ENCODE peak calls at places on chromosome 7, in five cellular contexts. One of them, this sample, is unnamed.
A peak's percentile ranks its signal among the peaks of the same experiment; 100 is the strongest.

GRCh38 chr7:44973610-44974401 is 5.0 kb downstream of the MYO1G start:
- DNase-seq in neural crest cell: peak; percentile 25
- DNase-seq in coronary artery: no peak
- DNase-seq in GM13976: no peak
- DNase-seq in fibroblast of lung: no peak
- DNase-seq in this sample: peak; percentile 70

GRCh38 chr7:55573234-55573504 is 867 bp upstream of the VOPP1 start:
- DNase-seq in neural crest cell: no peak
- DNase-seq in coronary artery: no peak
- DNase-seq in fibroblast of lung: no peak
- DNase-seq in GM13976: no peak
- DNase-seq in this sample: no peak

GRCh38 chr7:92813390-92814024 is 22.9 kb downstream of the CDK6 start:
- DNase-seq in neural crest cell: no peak
- DNase-seq in coronary artery: no peak
- DNase-seq in GM13976: no peak
- DNase-seq in fibroblast of lung: peak; percentile 72
- DNase-seq in this sample: peak; percentile 45

GRCh38 chr7:43869898-43870240 is 552 bp upstream of the MRPS24 start:
- DNase-seq in coronary artery: no peak
- DNase-seq in fibroblast of lung: peak; percentile 95
- DNase-seq in neural crest cell: no peak
- DNase-seq in GM13976: no peak
- DNase-seq in this sample: peak; percentile 53

GRCh38 chr7:158351051-158351450 is 236.6 kb downstream of the PTPRN2 start:
- DNase-seq in coronary artery: peak; percentile 36
- DNase-seq in neural crest cell: no peak
- DNase-seq in fibroblast of lung: no peak
- DNase-seq in GM13976: no peak
- DNase-seq in this sample: no peak

GRCh38 chr7:102284891-102285540 is 1.7 kb upstream of the SH2B2 start:
- DNase-seq in GM13976: no peak
- DNase-seq in coronary artery: no peak
- DNase-seq in fibroblast of lung: no peak
- DNase-seq in neural crest cell: no peak
- DNase-seq in this sample: peak; percentile 24

GRCh38 chr7:119999743-120000475 is 273.1 kb upstream of the KCND2 start:
- DNase-seq in fibroblast of lung: peak; percentile 12
- DNase-seq in GM13976: no peak
- DNase-seq in coronary artery: no peak
- DNase-seq in neural crest cell: no peak
- DNase-seq in this sample: no peak

GRCh38 chr7:111827863-111828504 is 265.7 kb upstream of the IMMP2L start:
- DNase-seq in fibroblast of lung: peak; percentile 74
- DNase-seq in coronary artery: no peak
- DNase-seq in neural crest cell: no peak
- DNase-seq in GM13976: no peak
- DNase-seq in this sample: no peak

GRCh38 chr7:114715907-114716306 is 206.0 kb upstream of the MDFIC start:
- DNase-seq in neural crest cell: no peak
- DNase-seq in fibroblast of lung: peak; percentile 51
- DNase-seq in GM13976: no peak
- DNase-seq in coronary artery: no peak
- DNase-seq in this sample: peak; percentile 11

GRCh38 chr7:33677556-33677955 is 227.8 kb upstream of the BMPER start:
- DNase-seq in fibroblast of lung: no peak
- DNase-seq in GM13976: no peak
- DNase-seq in coronary artery: no peak
- DNase-seq in neural crest cell: no peak
- DNase-seq in this sample: no peak

GRCh38 chr7:101626758-101627157 is 2.3 kb downstream of the MYL10 start:
- DNase-seq in fibroblast of lung: no peak
- DNase-seq in GM13976: no peak
- DNase-seq in neural crest cell: no peak
- DNase-seq in coronary artery: no peak
- DNase-seq in this sample: no peak

GRCh38 chr7:111108526-111108925 is 17.6 kb downstream of the LRRN3 start:
- DNase-seq in fibroblast of lung: peak; percentile 54
- DNase-seq in coronary artery: no peak
- DNase-seq in GM13976: no peak
- DNase-seq in neural crest cell: no peak
- DNase-seq in this sample: no peak

GRCh38 chr7:139995034-139995915 is 67.5 kb downstream of the PARP12 start:
- DNase-seq in neural crest cell: no peak
- DNase-seq in coronary artery: no peak
- DNase-seq in GM13976: no peak
- DNase-seq in fibroblast of lung: peak; percentile 23
- DNase-seq in this sample: no peak

GRCh38 chr7:113086431-113086888 is at the start of gene GPR85:
- DNase-seq in neural crest cell: peak; percentile 66
- DNase-seq in fibroblast of lung: peak; percentile 74
- DNase-seq in GM13976: peak; percentile 63
- DNase-seq in coronary artery: no peak
- DNase-seq in this sample: peak; percentile 43

GRCh38 chr7:132526111-132526741 is 50.0 kb downstream of the PLXNA4 start:
- DNase-seq in coronary artery: no peak
- DNase-seq in neural crest cell: no peak
- DNase-seq in fibroblast of lung: no peak
- DNase-seq in GM13976: no peak
- DNase-seq in this sample: peak; percentile 30

GRCh38 chr7:115747174-115747573 is 283.4 kb downstream of the TFEC start:
- DNase-seq in coronary artery: no peak
- DNase-seq in fibroblast of lung: no peak
- DNase-seq in GM13976: no peak
- DNase-seq in neural crest cell: no peak
- DNase-seq in this sample: no peak

GRCh38 chr7:134943785-134944400 is 42.4 kb upstream of the AGBL3 start:
- DNase-seq in GM13976: peak; percentile 59
- DNase-seq in coronary artery: no peak
- DNase-seq in neural crest cell: no peak
- DNase-seq in fibroblast of lung: no peak
- DNase-seq in this sample: no peak

GRCh38 chr7:74449809-74450397 is 3.8 kb upstream of the GTF2IRD1 start:
- DNase-seq in GM13976: peak; percentile 88
- DNase-seq in fibroblast of lung: no peak
- DNase-seq in coronary artery: no peak
- DNase-seq in neural crest cell: peak; percentile 82
- DNase-seq in this sample: peak; percentile 81

GRCh38 chr7:120273476-120273975 is 551 bp downstream of the KCND2 start:
- DNase-seq in coronary artery: no peak
- DNase-seq in neural crest cell: peak; percentile 17
- DNase-seq in fibroblast of lung: peak; percentile 22
- DNase-seq in GM13976: peak; percentile 78
- DNase-seq in this sample: peak; percentile 17

GRCh38 chr7:22426463-22427121 is 69.6 kb upstream of the RAPGEF5 start:
- DNase-seq in GM13976: no peak
- DNase-seq in fibroblast of lung: no peak
- DNase-seq in coronary artery: no peak
- DNase-seq in neural crest cell: no peak
- DNase-seq in this sample: no peak

GRCh38 chr7:70634610-70635068 is 497.3 kb upstream of the GALNT17 start:
- DNase-seq in coronary artery: no peak
- DNase-seq in neural crest cell: no peak
- DNase-seq in GM13976: no peak
- DNase-seq in fibroblast of lung: peak; percentile 99
- DNase-seq in this sample: peak; percentile 47

GRCh38 chr7:107742678-107743566 is 1.0 kb upstream of the CBLL1 start:
- DNase-seq in coronary artery: peak; percentile 85
- DNase-seq in fibroblast of lung: no peak
- DNase-seq in GM13976: no peak
- DNase-seq in neural crest cell: no peak
- DNase-seq in this sample: no peak

GRCh38 chr7:19772323-19772722 is 1.1 kb downstream of the TMEM196 start:
- DNase-seq in neural crest cell: peak; percentile 5
- DNase-seq in fibroblast of lung: no peak
- DNase-seq in coronary artery: no peak
- DNase-seq in GM13976: no peak
- DNase-seq in this sample: no peak

DNA sequence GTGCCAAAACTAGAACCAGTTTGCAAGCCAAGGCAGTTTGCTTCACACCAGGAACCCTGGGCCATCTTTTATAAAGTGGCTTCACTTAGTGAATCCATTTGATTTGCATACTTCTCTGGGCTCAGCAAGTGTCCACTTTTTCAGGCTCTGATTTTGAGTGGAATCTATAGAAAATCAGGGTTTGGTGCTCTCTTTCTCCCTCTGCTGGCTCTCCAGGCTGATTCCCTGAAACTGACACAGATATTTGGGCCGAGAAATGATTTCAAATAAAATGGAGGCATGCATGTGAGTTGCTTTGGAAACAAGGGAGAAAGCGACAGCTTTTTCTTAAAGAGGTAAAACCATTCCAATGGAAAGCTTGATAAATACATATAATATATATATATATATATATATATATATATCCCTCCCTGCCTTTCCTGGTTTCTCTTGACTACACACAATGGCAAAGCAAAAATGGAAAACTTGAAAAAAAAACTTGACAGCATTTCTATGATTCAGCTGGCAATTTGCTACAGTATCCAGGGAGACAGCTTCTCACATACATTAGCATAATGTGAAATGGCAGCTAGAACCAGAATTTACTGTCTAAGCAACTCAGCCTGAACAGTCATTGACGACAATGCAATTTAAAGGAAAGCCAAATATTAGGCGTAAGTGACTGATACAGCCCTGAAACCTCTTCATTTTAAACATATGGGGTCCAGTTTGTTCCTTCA is 188.4 kb downstream of the TMEM178B start:
- DNase-seq in fibroblast of lung: no peak
- DNase-seq in neural crest cell: peak; percentile 18
- DNase-seq in GM13976: no peak
- DNase-seq in coronary artery: no peak
- DNase-seq in this sample: no peak
- TF ChIP-seq CTCF in fibroblast of lung: peak; percentile 12
- TF ChIP-seq CTCF in neural crest cell: peak; percentile 51
- TF ChIP-seq CTCF in GM13976: no peak
- TF ChIP-seq CTCF in coronary artery: no peak
- TF ChIP-seq CTCF in this sample: no peak

DNA sequence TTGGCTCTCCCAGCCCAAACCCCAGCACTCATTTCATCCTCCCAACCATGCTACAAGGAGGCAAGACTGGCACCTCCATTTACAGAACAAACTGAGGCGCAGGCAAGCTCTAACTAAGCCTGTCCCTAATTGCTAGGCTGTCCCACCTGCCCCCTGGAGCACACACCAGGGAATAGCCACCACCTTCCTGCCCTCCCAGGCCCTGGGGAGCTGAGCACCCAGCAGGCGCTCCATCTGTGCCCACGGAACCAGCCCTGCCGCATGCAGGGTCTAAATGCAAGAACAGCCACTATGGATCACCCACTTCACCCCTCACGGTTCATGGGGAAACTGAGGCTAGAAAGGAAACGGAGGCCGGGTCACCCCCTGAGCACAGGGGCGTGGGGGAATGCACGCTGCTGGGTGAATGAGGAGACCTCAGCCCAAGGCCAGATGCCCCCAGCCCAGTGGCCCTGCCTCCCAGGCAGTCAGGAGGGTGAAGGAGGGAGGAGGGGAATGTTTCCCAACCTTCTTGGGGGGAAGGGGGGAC is 16.5 kb downstream of the PDGFA start:
- DNase-seq in GM13976: no peak
- DNase-seq in neural crest cell: no peak
- DNase-seq in coronary artery: peak; percentile 69
- DNase-seq in fibroblast of lung: no peak
- DNase-seq in this sample: no peak
- TF ChIP-seq CTCF in GM13976: no peak
- TF ChIP-seq CTCF in neural crest cell: no peak
- TF ChIP-seq CTCF in coronary artery: no peak
- TF ChIP-seq CTCF in fibroblast of lung: no peak
- TF ChIP-seq CTCF in this sample: no peak

GRCh38 chr7:40799493-40800406 is 664.9 kb downstream of the SUGCT start:
- DNase-seq in neural crest cell: no peak
- DNase-seq in GM13976: no peak
- DNase-seq in coronary artery: no peak
- DNase-seq in fibroblast of lung: no peak
- DNase-seq in this sample: no peak
- TF ChIP-seq CTCF in neural crest cell: no peak
- TF ChIP-seq CTCF in GM13976: no peak
- TF ChIP-seq CTCF in coronary artery: no peak
- TF ChIP-seq CTCF in fibroblast of lung: no peak
- TF ChIP-seq CTCF in this sample: no peak

GRCh38 chr7:1555813-1556540 is at the start of gene TMEM184A:
- DNase-seq in neural crest cell: no peak
- DNase-seq in coronary artery: peak; percentile 71
- DNase-seq in fibroblast of lung: no peak
- DNase-seq in GM13976: peak; percentile 71
- DNase-seq in this sample: peak; percentile 65
- TF ChIP-seq CTCF in neural crest cell: peak; percentile 61
- TF ChIP-seq CTCF in coronary artery: no peak
- TF ChIP-seq CTCF in fibroblast of lung: peak; percentile 17
- TF ChIP-seq CTCF in GM13976: peak; percentile 39
- TF ChIP-seq CTCF in this sample: peak; percentile 56

GRCh38 chr7:156625585-156625984 is 15.0 kb upstream of the RNF32 start:
- DNase-seq in fibroblast of lung: no peak
- DNase-seq in coronary artery: no peak
- DNase-seq in GM13976: no peak
- DNase-seq in neural crest cell: no peak
- DNase-seq in this sample: no peak

GRCh38 chr7:156634117-156634516 is 6.5 kb upstream of the RNF32 start:
- DNase-seq in GM13976: no peak
- DNase-seq in fibroblast of lung: no peak
- DNase-seq in coronary artery: no peak
- DNase-seq in neural crest cell: no peak
- DNase-seq in this sample: no peak

GRCh38 chr7:156628562-156628961 is 12.0 kb upstream of the RNF32 start:
- DNase-seq in fibroblast of lung: no peak
- DNase-seq in neural crest cell: no peak
- DNase-seq in coronary artery: no peak
- DNase-seq in GM13976: no peak
- DNase-seq in this sample: no peak

GRCh38 chr7:156626220-156626895 is 14.2 kb upstream of the RNF32 start:
- DNase-seq in coronary artery: no peak
- DNase-seq in neural crest cell: no peak
- DNase-seq in fibroblast of lung: no peak
- DNase-seq in GM13976: no peak
- DNase-seq in this sample: no peak

GRCh38 chr7:156629873-156630272 is 10.7 kb upstream of the RNF32 start:
- DNase-seq in coronary artery: no peak
- DNase-seq in fibroblast of lung: no peak
- DNase-seq in neural crest cell: no peak
- DNase-seq in GM13976: no peak
- DNase-seq in this sample: no peak
- TF ChIP-seq CTCF in coronary artery: no peak
- TF ChIP-seq CTCF in fibroblast of lung: no peak
- TF ChIP-seq CTCF in neural crest cell: no peak
- TF ChIP-seq CTCF in GM13976: no peak
- TF ChIP-seq CTCF in this sample: no peak

GRCh38 chr7:12494354-12495024 is 76.0 kb upstream of the SCIN start:
- DNase-seq in neural crest cell: no peak
- DNase-seq in GM13976: no peak
- DNase-seq in coronary artery: no peak
- DNase-seq in fibroblast of lung: no peak
- DNase-seq in this sample: no peak
- TF ChIP-seq CTCF in neural crest cell: peak; percentile 15
- TF ChIP-seq CTCF in GM13976: no peak
- TF ChIP-seq CTCF in coronary artery: no peak
- TF ChIP-seq CTCF in fibroblast of lung: peak; percentile 11
- TF ChIP-seq CTCF in this sample: peak; percentile 11

This sample was measured in activated CD8-positive, alpha-beta T cell treated with anti-CD3 and anti-CD28 coated beads for 36 hours.